ENCODE peak calls at places on chromosomes 7 and 10, in six cellular contexts. Z is H9, X is right lobe of liver, M is uterus, H is spleen, S is fibroblast of lung. K is an unnamed sample. For H3K4me1, the result is how much of the 10 kb centered on the place peaks cover.

GRCh38 chr7:147079083-147079482 is 962.5 kb downstream of the CNTNAP2 start:
- DNase-seq in Z (no peak), X (no peak), M (no peak), H (no peak), S (no peak), K (no peak)

GRCh38 chr10:133461027-133461426 is 7.3 kb downstream of the SCART1 start:
- DNase-seq in Z (no peak), X (peak), M (no peak), H (no peak), S (no peak), K (no peak)

GRCh38 chr10:113385021-113385975 is 167.6 kb upstream of the HABP2 start:
- DNase-seq in Z (peak), X (peak), M (peak), H (peak), S (peak), K (peak)

GRCh38 chr7:5690931-5691461 is 90.5 kb downstream of the RNF216 start:
- DNase-seq in Z (no peak), X (no peak), M (no peak), H (no peak), S (peak), K (no peak)

GRCh38 chr7:132457658-132458057 is 118.6 kb downstream of the PLXNA4 start:
- DNase-seq in Z (no peak), X (no peak), M (no peak), H (no peak), S (no peak), K (no peak)

GRCh38 chr10:80407836-80408197 is 534 bp upstream of the PRXL2A start:
- DNase-seq in Z (peak), X (peak), M (no peak), H (peak), S (no peak), K (peak)

GRCh38 chr7:84139986-84140729 is 54.4 kb downstream of the SEMA3A start:
- DNase-seq in Z (no peak), X (no peak), M (no peak), H (no peak), S (peak), K (no peak)

GRCh38 chr10:88810196-88810961 is 7.8 kb downstream of the LIPM start:
- DNase-seq in Z (peak), X (no peak), M (no peak), H (no peak), S (peak), K (no peak)

GRCh38 chr10:130045801-130046321 is 64.8 kb downstream of the C10orf143 start:
- DNase-seq in Z (no peak), X (no peak), M (peak), H (no peak), S (no peak), K (no peak)

GRCh38 chr7:126286317-126286716 is 966.4 kb downstream of the GRM8 start:
- DNase-seq in Z (no peak), X (no peak), M (no peak), H (no peak), S (no peak), K (no peak)

GRCh38 chr10:88838766-88839165 is 12.9 kb downstream of the ANKRD22 start:
- DNase-seq in Z (peak), X (no peak), M (no peak), H (no peak), S (no peak), K (no peak)

GRCh38 chr10:72319416-72320254 is 35.1 kb downstream of the DNAJB12 start:
- DNase-seq in Z (peak), X (peak), M (peak), H (peak), S (peak), K (peak)
- H3K4me1 ChIP-seq in Z (under half), X (under half), M (under half), H (half or more), S (under half), K (under half)

GRCh38 chr10:101061814-101062230 is at the start of gene KAZALD1:
- DNase-seq in Z (no peak), X (no peak), M (no peak), H (peak), S (peak), K (no peak)
- H3K4me1 ChIP-seq in Z (under half), X (under half), M (under half), H (under half), S (under half), K (under half)

GRCh38 chr7:75663302-75663907 is 75.3 kb downstream of the HIP1 start:
- DNase-seq in Z (no peak), X (no peak), M (no peak), H (peak), S (no peak), K (no peak)

GRCh38 chr7:75658369-75658768 is 80.4 kb downstream of the HIP1 start:
- DNase-seq in Z (no peak), X (no peak), M (no peak), H (peak), S (peak), K (no peak)

GRCh38 chr7:75662579-75663301 is 76.0 kb downstream of the HIP1 start:
- DNase-seq in Z (no peak), X (no peak), M (no peak), H (peak), S (no peak), K (no peak)

GRCh38 chr7:75658802-75659201 is 79.9 kb downstream of the HIP1 start:
- DNase-seq in Z (no peak), X (no peak), M (no peak), H (no peak), S (no peak), K (peak)

GRCh38 chr7:75660566-75661215 is 78.0 kb downstream of the HIP1 start:
- DNase-seq in Z (no peak), X (no peak), M (no peak), H (peak), S (no peak), K (no peak)
- H3K4me1 ChIP-seq in Z (under half), X (under half), M (under half), H (under half), S (under half), K (under half)

GRCh38 chr7:44471850-44472249 is 18.6 kb downstream of the NUDCD3 start:
- DNase-seq in Z (no peak), X (no peak), M (no peak), H (no peak), S (no peak), K (no peak)
- H3K4me1 ChIP-seq in Z (under half), X (under half), M (under half), H (under half), S (under half), K (under half)

GRCh38 chr10:11175823-11176243 is 158.2 kb downstream of the CELF2 start:
- DNase-seq in Z (no peak), X (no peak), M (no peak), H (no peak), S (no peak), K (no peak)
- H3K4me1 ChIP-seq in Z (under half), X (under half), M (under half), H (half or more), S (under half), K (under half)

GRCh38 chr10:125060486-125060850 is 99.9 kb downstream of the CTBP2 start:
- DNase-seq in Z (no peak), X (no peak), M (peak), H (no peak), S (no peak), K (no peak)
- H3K4me1 ChIP-seq in Z (under half), X (under half), M (under half), H (half or more), S (half or more), K (half or more)

GRCh38 chr10:3091921-3092320 is 24.6 kb downstream of the PFKP start:
- DNase-seq in Z (no peak), X (no peak), M (no peak), H (no peak), S (no peak), K (no peak)

GRCh38 chr10:3094565-3095168 is 27.3 kb downstream of the PFKP start:
- DNase-seq in Z (no peak), X (no peak), M (no peak), H (no peak), S (no peak), K (no peak)

GRCh38 chr10:3095373-3096139 is 28.2 kb downstream of the PFKP start:
- DNase-seq in Z (no peak), X (no peak), M (peak), H (no peak), S (peak), K (peak)

GRCh38 chr10:3096149-3096548 is 28.8 kb downstream of the PFKP start:
- DNase-seq in Z (no peak), X (no peak), M (no peak), H (no peak), S (no peak), K (peak)

GRCh38 chr10:3093996-3094395 is 26.6 kb downstream of the PFKP start:
- DNase-seq in Z (no peak), X (no peak), M (no peak), H (no peak), S (no peak), K (no peak)
- H3K4me1 ChIP-seq in Z (under half), X (under half), M (under half), H (under half), S (under half), K (half or more)

GRCh38 chr10:43117031-43117776 is 21.0 kb upstream of the CSGALNACT2 start:
- DNase-seq in Z (no peak), X (no peak), M (no peak), H (peak), S (no peak), K (no peak)

GRCh38 chr10:43117777-43118583 is 20.3 kb upstream of the CSGALNACT2 start:
- DNase-seq in Z (no peak), X (no peak), M (no peak), H (peak), S (no peak), K (no peak)

GRCh38 chr10:43120116-43120947 is 17.9 kb upstream of the CSGALNACT2 start:
- DNase-seq in Z (no peak), X (no peak), M (no peak), H (peak), S (no peak), K (no peak)

GRCh38 chr10:43119416-43120115 is 18.7 kb upstream of the CSGALNACT2 start:
- DNase-seq in Z (no peak), X (no peak), M (no peak), H (peak), S (no peak), K (no peak)

GRCh38 chr10:43118631-43119415 is 19.4 kb upstream of the CSGALNACT2 start:
- DNase-seq in Z (no peak), X (no peak), M (no peak), H (peak), S (no peak), K (no peak)
- H3K4me1 ChIP-seq in Z (under half), X (under half), M (under half), H (under half), S (under half), K (under half)

GRCh38 chr10:125141150-125141859 is 19.1 kb downstream of the CTBP2 start:
- DNase-seq in Z (no peak), X (no peak), M (no peak), H (no peak), S (no peak), K (no peak)
- H3K4me1 ChIP-seq in Z (under half), X (under half), M (under half), H (under half), S (under half), K (under half)

K was measured in SJSA1.